ENCODE peak calls at places on chromosomes 1 and 21, in six cellular contexts. R, V, N, H, X and D are unnamed samples.
A peak's percentile ranks its signal among the peaks of the same experiment; 100 is the strongest.

GRCh38 chr21:21156919-21157318 is 158.7 kb downstream of the NCAM2 start:
- DNase-seq in V (no peak), N (no peak), H (no peak), X (no peak), R (no peak), D (no peak)

GRCh38 chr1:22710688-22711024 is at the start of gene EPHB2:
- DNase-seq in N (no peak), X (peak; percentile 84), V (no peak), R (no peak), H (no peak), D (no peak)

GRCh38 chr21:41411449-41412089 is 14.5 kb upstream of the MX1 start:
- DNase-seq in H (peak; percentile 9), V (no peak), R (no peak), N (peak; percentile 40), X (no peak), D (no peak)

GRCh38 chr1:85433096-85433495 is 31.9 kb downstream of the DDAH1 start:
- DNase-seq in H (no peak), N (no peak), V (no peak), R (no peak), X (no peak), D (no peak)

GRCh38 chr21:40393091-40393490 is 453.9 kb downstream of the DSCAM start:
- DNase-seq in H (no peak), V (no peak), R (no peak), N (no peak), X (no peak), D (no peak)

GRCh38 chr1:164637461-164638375 is 78.7 kb downstream of the PBX1 start:
- DNase-seq in R (peak; percentile 56), H (no peak), N (no peak), V (no peak), X (no peak), D (no peak)

GRCh38 chr1:1666526-1666925 is 7.7 kb upstream of the CDK11B start:
- DNase-seq in R (no peak), N (no peak), V (no peak), X (no peak), H (no peak), D (no peak)

GRCh38 chr1:214983126-214983869 is 99.2 kb upstream of the KCNK2 start:
- DNase-seq in R (no peak), H (no peak), N (no peak), X (no peak), V (no peak), D (no peak)

GRCh38 chr1:980602-981395 is 1.1 kb downstream of the PERM1 start:
- DNase-seq in V (no peak), H (no peak), N (no peak), X (no peak), R (no peak), D (no peak)

DNA sequence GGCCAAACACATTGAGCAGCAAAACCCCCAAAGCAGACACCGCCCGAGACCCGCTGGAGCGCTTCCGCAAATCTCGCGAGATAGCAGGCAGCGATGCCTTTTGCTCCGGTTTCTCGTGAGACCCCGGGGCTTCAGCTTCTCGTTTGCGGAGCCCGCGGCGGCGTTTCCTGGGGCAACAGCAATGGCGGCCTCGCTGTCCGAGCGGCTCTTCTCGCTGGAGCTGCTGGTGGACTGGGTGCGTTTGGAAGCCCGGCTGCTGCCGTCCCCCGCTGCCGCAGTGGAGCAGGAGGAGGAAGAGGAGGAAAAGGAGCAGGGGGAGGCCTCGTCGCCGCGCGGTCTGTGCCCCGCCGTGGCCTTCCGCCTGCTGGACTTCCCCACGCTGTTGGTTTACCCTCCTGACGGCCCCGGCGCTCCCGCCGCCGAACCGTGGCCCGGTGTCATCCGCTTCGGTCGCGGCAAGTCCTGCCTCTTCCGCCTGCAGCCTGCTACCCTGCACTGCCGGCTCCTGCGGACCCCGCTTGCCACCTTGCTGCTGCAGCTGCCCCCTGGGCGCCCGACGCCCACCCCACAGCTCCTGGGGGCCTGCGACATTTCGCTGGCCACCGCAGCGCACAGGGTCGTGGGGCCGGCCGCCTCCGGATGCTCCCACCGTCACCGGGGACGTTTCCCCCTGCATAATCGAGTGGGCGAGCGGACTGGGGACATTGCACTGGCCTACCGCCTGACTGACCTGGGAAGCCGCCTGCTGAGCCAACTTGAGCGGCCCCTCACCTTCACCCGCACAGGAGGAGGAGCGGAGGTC is at the start of gene MAP10:
- DNase-seq in X (peak; percentile 39), R (no peak), N (peak; percentile 51), V (peak; percentile 60), H (no peak), D (peak; percentile 77)
- TF ChIP-seq POLR2A in X (peak; percentile 65), R (no peak), N (peak; percentile 83), V (peak; percentile 92), H (no peak), D (peak; percentile 51)

DNA sequence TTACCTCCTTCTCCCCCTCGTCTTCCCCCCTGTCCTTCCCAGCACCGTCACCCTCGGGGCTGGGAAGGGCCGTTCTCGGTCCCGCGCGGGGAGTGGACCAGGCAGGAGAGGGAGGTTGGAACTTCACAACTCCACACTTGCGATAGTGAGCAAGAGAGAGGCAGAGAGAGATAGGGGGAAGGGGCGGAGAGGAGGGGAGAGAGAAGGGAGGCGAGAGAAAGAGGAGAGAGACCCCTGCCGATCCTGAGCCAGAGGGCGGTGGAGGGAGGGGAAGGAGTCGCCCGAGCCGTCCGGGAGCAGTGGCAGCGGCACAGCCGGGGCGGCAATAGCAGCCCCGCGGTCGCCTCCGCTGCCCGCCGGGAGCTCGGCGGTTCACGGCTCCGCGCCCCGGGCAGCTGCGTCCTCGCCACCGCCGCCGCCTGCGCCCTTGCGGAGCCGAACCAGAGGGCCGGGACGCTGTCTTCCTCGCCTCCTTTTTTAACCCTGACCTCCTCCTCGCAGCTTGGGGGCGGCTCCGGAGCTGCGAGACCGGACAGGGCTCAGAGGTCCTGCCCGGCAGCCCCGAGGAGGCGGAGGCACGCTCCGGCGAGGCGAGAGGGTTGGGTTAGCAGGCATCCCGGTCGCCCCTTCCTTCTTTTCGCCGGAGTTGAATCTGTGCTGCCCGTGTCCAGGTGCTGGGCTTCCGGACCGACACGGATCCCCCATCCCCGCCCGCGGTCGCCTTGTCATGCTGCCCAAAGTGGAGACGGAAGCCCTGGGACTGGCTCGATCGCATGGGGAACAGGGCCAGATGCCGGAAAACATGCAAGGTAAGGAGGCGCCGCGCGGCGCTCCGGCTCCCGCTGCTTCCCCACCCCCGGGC is 11.7 kb downstream of the NR5A2 start:
- DNase-seq in V (no peak), X (no peak), R (peak; percentile 10), N (no peak), H (no peak), D (peak; percentile 65)
- TF ChIP-seq EZH2 in V (no peak), X (no peak), R (no peak), N (no peak), H (no peak), D (peak; percentile 90)

GRCh38 chr1:110916669-110917306 is 43.8 kb downstream of the CD53 start:
- DNase-seq in R (peak; percentile 22), X (peak; percentile 76), V (no peak), H (peak; percentile 2), N (no peak), D (peak; percentile 3)
- H2AFZ ChIP-seq in R (peak overlapping the region; percentile 95), X (peak overlapping the region; percentile 85), V (peak overlapping the region; percentile 94), H (no peak overlapping the region), N (peak overlapping the region; percentile 90), D (no peak overlapping the region)

DNA sequence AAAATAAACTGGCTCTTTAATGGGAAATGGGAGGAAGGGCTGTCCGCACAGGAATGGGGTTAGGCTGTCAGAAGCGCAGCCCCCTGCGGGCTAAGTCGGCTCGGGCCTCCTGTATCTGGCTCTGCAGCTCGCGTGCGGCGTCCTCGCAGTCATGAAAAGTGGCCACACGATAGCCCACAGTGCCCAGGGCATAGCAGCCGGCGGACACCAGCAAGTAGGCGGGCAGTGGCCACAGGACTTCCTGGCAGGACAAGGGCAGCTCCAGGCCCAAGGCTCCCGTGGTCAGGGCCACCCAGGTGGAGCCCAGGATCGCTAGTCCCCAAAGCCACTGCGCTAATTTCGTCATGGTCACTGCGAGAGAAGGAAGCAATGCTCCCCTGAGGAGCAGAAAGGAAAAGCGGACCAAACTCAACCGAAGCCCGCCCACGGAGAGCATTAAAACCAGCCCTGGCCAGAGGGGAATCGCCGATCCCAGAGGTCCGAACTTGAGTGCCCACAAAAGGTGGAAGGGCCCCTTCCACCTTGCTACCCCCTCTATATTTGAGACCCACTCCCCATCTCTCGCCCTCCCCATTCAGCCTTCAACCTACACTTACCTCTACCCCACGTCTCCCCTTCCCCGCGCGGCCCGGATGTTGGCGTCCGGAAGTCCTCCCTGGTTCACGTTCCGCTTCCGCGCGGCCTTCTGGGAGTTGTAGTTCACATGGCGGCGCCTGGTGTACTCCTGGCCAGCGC is at the start of gene DPM3:
- DNase-seq in R (peak; percentile 62), X (peak; percentile 87), N (no peak), H (peak; percentile 71), V (no peak), D (peak; percentile 81)
- TF ChIP-seq POLR2A in R (peak; percentile 33), X (peak; percentile 91), N (peak; percentile 76), H (peak; percentile 33), V (no peak), D (peak; percentile 77)

DNA sequence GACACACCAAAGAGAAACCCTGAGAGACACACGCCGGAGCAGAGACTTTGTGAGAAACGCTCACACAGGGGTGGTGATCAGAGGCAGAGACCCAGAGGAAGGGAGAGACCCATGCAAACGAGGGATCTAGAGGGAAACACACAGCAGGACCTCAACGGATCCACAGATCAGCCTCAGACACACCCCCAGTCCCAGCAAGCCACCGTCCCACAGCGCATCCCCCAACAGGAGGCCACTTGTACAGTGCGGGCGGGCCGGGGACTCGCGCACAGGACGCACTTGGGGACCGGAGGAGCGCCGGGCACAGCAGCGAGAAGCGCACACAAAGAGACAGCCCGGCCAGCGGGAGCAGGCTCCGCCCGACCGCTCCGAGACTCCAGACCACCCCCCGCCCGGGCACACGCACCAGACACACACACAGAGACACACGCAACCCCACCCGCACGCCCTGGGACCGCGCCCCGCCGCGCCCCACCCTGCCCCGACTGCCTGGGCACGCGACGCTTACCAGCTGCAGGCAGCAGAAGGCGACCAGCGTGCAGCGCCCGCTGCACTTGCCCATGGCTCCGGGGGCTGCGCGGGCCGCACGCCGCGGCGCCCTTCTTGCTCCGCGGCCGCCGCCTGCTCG is 587 bp downstream of the NKAIN1 start:
- DNase-seq in H (no peak), R (no peak), N (no peak), X (peak; percentile 34), V (peak; percentile 17), D (peak; percentile 21)
- TF ChIP-seq EZH2 in H (no peak), R (no peak), N (no peak), X (no peak), V (peak; percentile 29), D (peak; percentile 77)

GRCh38 chr1:40450491-40451237 is 388 bp downstream of the ZFP69B start:
- DNase-seq in X (peak; percentile 71), V (no peak), N (peak; percentile 68), R (no peak), H (peak; percentile 5), D (peak; percentile 67)
- H2AFZ ChIP-seq in X (peak overlapping the region; percentile 98), V (peak overlapping the region; percentile 76), N (peak overlapping the region; percentile 96), R (no peak overlapping the region), H (peak overlapping the region; percentile 52), D (peak overlapping the region; percentile 88)

GRCh38 chr1:153647375-153647714 is 11.2 kb upstream of the SNAPIN start:
- DNase-seq in R (no peak), V (no peak), X (no peak), H (no peak), N (no peak), D (no peak)
- TF ChIP-seq POLR2A in R (peak; percentile 18), V (no peak), X (peak; percentile 82), H (no peak), N (peak; percentile 60), D (no peak)